ENCODE peak calls at places on chromosomes 4 and X, in ten cellular contexts. Y is breast epithelium; Q is vagina; G is psoas muscle; C is fibroblast of lung; F is K562; M is ovary; K is CD4-positive, alpha-beta memory T cell; B is choroid plexus epithelial cell; D is GM23248. W is an unnamed sample.

GRCh38 chrX:130083656-130084382 is 26.5 kb downstream of the ELF4 start:
- DNase-seq in C (no peak), Q (no peak), Y (no peak), B (no peak), F (no peak), M (no peak), G (peak), D (no peak), K (no peak), W (no peak)

GRCh38 chr4:1499465-1499864 is 93.2 kb upstream of the NKX1-1 start:
- DNase-seq in B (no peak), D (no peak), C (no peak), F (no peak), Q (no peak), K (no peak), M (no peak), G (peak), Y (no peak), W (no peak)

GRCh38 chrX:46840946-46841740 is 4.3 kb downstream of the RP2 start:
- DNase-seq in K (no peak), B (no peak), F (no peak), Q (no peak), G (no peak), C (peak), D (peak), M (peak), Y (no peak), W (no peak)

GRCh38 chr4:69060651-69061308 is 35.5 kb upstream of the UGT2B7 start:
- DNase-seq in K (no peak), M (no peak), G (no peak), F (no peak), C (no peak), B (peak), Q (no peak), Y (no peak), D (no peak), W (no peak)

GRCh38 chr4:187602339-187603092 is 393.1 kb upstream of the ZFP42 start:
- DNase-seq in K (no peak), F (no peak), B (peak), G (no peak), Q (no peak), D (peak), C (peak), M (no peak), Y (no peak), W (no peak)

GRCh38 chrX:132041016-132041415 is 17.9 kb downstream of the STK26 start:
- DNase-seq in D (peak), K (no peak), C (peak), F (no peak), Y (no peak), B (peak), Q (no peak), G (no peak), M (no peak), W (no peak)

GRCh38 chr4:112704991-112705845 is 68.3 kb downstream of the LARP7 start:
- DNase-seq in D (peak), Y (peak), F (no peak), M (peak), B (peak), K (peak), G (peak), Q (no peak), C (peak), W (no peak)

GRCh38 chr4:37631551-37631950 is 54.6 kb downstream of the RELL1 start:
- DNase-seq in M (peak), K (no peak), B (peak), Q (no peak), C (peak), Y (peak), D (peak), F (no peak), G (no peak), W (no peak)

GRCh38 chrX:134374910-134375309 is 85.1 kb upstream of the HPRT1 start:
- DNase-seq in D (peak), Y (no peak), C (peak), M (no peak), B (peak), Q (no peak), F (no peak), G (no peak), K (no peak), W (no peak)
- H3K4me3 ChIP-seq in D (peak), Y (no peak), C (peak), M (no peak), B (peak), Q (peak), F (peak), G (peak), K (peak), W (peak)

GRCh38 chr4:81314897-81315470 is 100.0 kb upstream of the PRKG2 start:
- DNase-seq in B (peak), F (no peak), Q (no peak), M (no peak), G (no peak), C (no peak), D (peak), Y (no peak), K (no peak), W (no peak)

GRCh38 chr4:81319657-81320056 is 104.6 kb upstream of the PRKG2 start:
- DNase-seq in K (no peak), M (no peak), C (no peak), B (no peak), F (no peak), Q (no peak), Y (no peak), D (no peak), G (no peak), W (no peak)

DNA sequence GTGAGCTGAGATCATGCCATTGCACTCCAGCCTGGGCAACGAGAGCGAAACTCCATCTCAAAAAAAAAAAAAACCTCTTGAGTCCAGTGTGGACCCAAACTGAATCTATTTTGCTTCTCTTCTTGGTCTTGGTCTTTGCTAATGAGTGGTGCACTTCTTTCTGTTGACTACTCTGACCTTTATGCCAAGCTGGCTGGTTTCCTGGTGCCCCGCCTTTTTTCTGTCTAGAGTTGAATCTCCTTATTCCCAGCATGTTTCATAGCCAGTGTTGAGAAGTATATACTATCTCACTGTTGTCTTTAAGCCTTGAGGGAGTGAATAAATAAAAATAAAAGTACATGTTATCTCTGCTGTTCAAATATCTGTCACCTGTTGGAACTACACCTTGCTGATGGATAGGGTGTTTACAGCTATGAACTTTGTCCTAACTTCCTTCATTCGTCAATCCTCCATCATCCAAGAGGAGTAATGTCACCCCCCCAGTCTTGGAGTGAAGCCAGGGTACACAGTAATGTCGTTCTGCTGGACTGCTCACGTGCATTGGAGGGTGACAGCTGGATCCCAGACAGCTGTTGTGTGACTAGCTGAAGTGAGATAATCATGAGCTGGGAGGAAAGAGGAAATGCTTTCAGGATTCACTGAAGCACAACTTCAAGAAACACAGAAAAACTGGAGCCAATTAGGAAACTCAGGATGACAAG is 99.3 kb upstream of the PRKG2 start:
- DNase-seq in C (no peak), Y (no peak), F (no peak), Q (no peak), K (no peak), M (no peak), G (no peak), D (peak), B (peak), W (no peak)
- H3K4me3 ChIP-seq in C (peak), Y (no peak), F (no peak), Q (no peak), K (no peak), M (no peak), G (no peak), D (peak), B (no peak), W (no peak)

GRCh38 chrX:123648028-123648810 is 84.6 kb downstream of the THOC2 start:
- DNase-seq in C (peak), K (peak), G (no peak), B (peak), Y (no peak), D (peak), Q (no peak), F (no peak), M (no peak), W (no peak)
- H3K4me3 ChIP-seq in C (no peak), K (no peak), G (no peak), B (peak), Y (no peak), D (no peak), Q (no peak), F (no peak), M (no peak), W (no peak)

GRCh38 chrX:11304829-11305228 is 11.6 kb downstream of the AMELX start:
- DNase-seq in C (no peak), B (no peak), M (no peak), D (no peak), Y (no peak), F (no peak), Q (no peak), G (no peak), K (no peak), W (no peak)
- H3K4me3 ChIP-seq in C (no peak), B (no peak), M (no peak), D (no peak), Y (no peak), F (no peak), Q (no peak), G (no peak), K (no peak), W (no peak)

GRCh38 chr4:152937280-152937534 is 1.1 kb downstream of the FHDC1 start:
- DNase-seq in D (no peak), M (no peak), B (no peak), G (no peak), C (no peak), Y (no peak), F (no peak), Q (no peak), K (no peak), W (no peak)
- H3K4me3 ChIP-seq in D (peak), M (peak), B (peak), G (peak), C (peak), Y (peak), F (peak), Q (peak), K (peak), W (peak)

GRCh38 chr4:88757067-88757466 is 59.4 kb upstream of the NAP1L5 start:
- DNase-seq in Y (no peak), G (no peak), Q (no peak), D (no peak), M (no peak), K (no peak), B (no peak), F (no peak), C (peak), W (no peak)

GRCh38 chr4:88757776-88758175 is 60.1 kb upstream of the NAP1L5 start:
- DNase-seq in G (no peak), K (no peak), Q (no peak), D (no peak), F (no peak), M (no peak), Y (no peak), B (no peak), C (no peak), W (no peak)

GRCh38 chr4:88759039-88759631 is 61.5 kb upstream of the NAP1L5 start:
- DNase-seq in M (no peak), G (no peak), K (no peak), Q (no peak), Y (no peak), F (peak), C (peak), D (peak), B (peak), W (no peak)

GRCh38 chr4:88756149-88756548 is 58.5 kb upstream of the NAP1L5 start:
- DNase-seq in K (no peak), F (no peak), Q (no peak), Y (no peak), G (no peak), B (no peak), D (no peak), M (no peak), C (no peak), W (no peak)

DNA sequence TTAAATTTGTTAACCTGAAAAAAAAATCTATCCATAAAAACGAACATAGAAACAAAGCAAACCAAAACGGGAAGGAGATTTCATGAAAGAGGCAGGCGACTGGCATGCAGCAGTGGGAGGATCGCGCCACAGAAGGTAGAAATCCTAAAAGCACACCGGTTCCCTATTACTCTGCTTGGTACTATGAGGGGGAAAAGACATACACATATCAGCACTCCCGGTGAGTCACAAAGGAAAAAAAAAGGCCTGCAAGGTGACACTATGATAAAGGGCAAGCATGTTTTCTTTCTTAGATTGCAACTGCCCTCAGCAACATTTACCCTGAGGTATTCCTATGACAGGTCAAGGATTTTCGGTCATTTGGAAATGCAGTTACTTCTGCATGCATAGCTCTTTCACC is 60.6 kb upstream of the NAP1L5 start:
- DNase-seq in C (peak), M (no peak), B (no peak), D (no peak), Q (no peak), K (no peak), F (peak), Y (no peak), G (no peak), W (no peak)
- H3K4me3 ChIP-seq in C (no peak), M (no peak), B (no peak), D (no peak), Q (peak), K (no peak), F (no peak), Y (no peak), G (peak), W (no peak)

GRCh38 chr4:99458911-99459447 is 23.8 kb upstream of the ADH7 start:
- DNase-seq in K (no peak), Y (no peak), C (peak), M (no peak), F (no peak), B (peak), Q (no peak), G (no peak), D (no peak), W (no peak)

GRCh38 chr4:99461623-99462401 is 26.7 kb upstream of the ADH7 start:
- DNase-seq in G (no peak), K (no peak), F (no peak), D (no peak), M (no peak), Y (no peak), C (no peak), B (no peak), Q (no peak), W (no peak)

GRCh38 chr4:99457270-99457669 is 22.1 kb upstream of the ADH7 start:
- DNase-seq in Y (no peak), M (no peak), C (no peak), B (peak), F (peak), K (no peak), G (no peak), D (no peak), Q (no peak), W (no peak)

GRCh38 chr4:99457676-99458075 is 22.5 kb upstream of the ADH7 start:
- DNase-seq in Q (no peak), C (no peak), G (no peak), F (no peak), M (no peak), D (no peak), B (no peak), K (no peak), Y (no peak), W (no peak)

DNA sequence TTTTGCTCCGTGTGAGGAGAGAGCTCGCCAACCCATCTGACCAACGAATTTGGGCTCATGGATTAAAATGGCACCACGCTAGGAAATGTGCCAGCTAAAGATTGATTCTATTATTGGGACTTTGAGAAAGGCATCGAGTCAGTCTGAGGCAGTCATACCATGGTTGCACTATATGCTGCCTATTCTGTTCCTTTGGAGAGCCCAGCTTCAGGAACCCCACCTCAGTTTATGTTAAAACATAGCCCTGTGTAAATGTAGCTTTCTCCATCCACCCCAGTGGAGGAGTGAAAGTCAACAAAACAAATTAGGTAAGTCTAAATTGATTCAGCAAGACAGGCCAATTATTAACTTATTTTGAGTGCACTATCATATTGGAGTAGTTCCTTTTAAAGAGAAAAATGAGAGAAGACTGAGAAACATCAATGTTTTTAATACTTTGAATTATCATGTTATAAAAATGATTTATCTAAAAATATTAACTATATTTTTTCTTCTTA is 24.5 kb upstream of the ADH7 start:
- DNase-seq in Q (no peak), C (no peak), F (no peak), Y (no peak), D (no peak), M (no peak), B (no peak), G (no peak), K (no peak), W (no peak)
- H3K4me3 ChIP-seq in Q (no peak), C (no peak), F (no peak), Y (no peak), D (no peak), M (no peak), B (no peak), G (no peak), K (no peak), W (no peak)

GRCh38 chr4:91851456-91851855 is 452.3 kb upstream of the GRID2 start:
- DNase-seq in D (no peak), Y (no peak), F (no peak), M (no peak), G (no peak), Q (no peak), C (no peak), K (no peak), B (no peak), W (no peak)
- H3K4me3 ChIP-seq in D (no peak), Y (no peak), F (no peak), M (no peak), G (no peak), Q (no peak), C (no peak), K (no peak), B (no peak), W (no peak)

GRCh38 chr4:25863906-25864418 is 1.2 kb upstream of the SEL1L3 start:
- DNase-seq in F (no peak), B (no peak), M (no peak), Q (no peak), D (no peak), Y (no peak), G (no peak), C (no peak), K (no peak), W (no peak)
- H3K4me3 ChIP-seq in F (no peak), B (no peak), M (no peak), Q (no peak), D (no peak), Y (no peak), G (no peak), C (no peak), K (no peak), W (no peak)

W was measured in Jurkat, Clone E6-1.